ENCODE peak calls at places on chromosomes 1 and 21, in nine cellular contexts. Y is left ventricle myocardium inferior; B is CD8-positive, alpha-beta memory T cell; L is astrocyte of the spinal cord; S is tibial artery; R is fibroblast of lung; E is lower lobe of right lung; M is astrocyte; X is brain microvascular endothelial cell. J is an unnamed sample.

GRCh38 chr1:70353641-70354331 is 736 bp downstream of the ANKRD13C start:
- DNase-seq in E (no peak), Y (no peak), M (peak), X (peak), S (no peak), R (peak), L (peak), B (no peak), J (peak)

GRCh38 chr1:54137532-54138061 is 15.2 kb downstream of the CDCP2 start:
- DNase-seq in E (no peak), X (peak), M (peak), Y (no peak), R (peak), L (peak), B (no peak), S (no peak), J (no peak)

GRCh38 chr1:31214316-31215082 is 25.2 kb downstream of the NKAIN1 start:
- DNase-seq in B (no peak), L (no peak), X (no peak), Y (no peak), S (no peak), R (no peak), M (no peak), E (no peak), J (no peak)

GRCh38 chr1:18072066-18072465 is 35.5 kb upstream of the IGSF21 start:
- DNase-seq in S (no peak), E (no peak), M (no peak), B (no peak), X (no peak), L (no peak), Y (no peak), R (no peak), J (no peak)

GRCh38 chr1:230215049-230215448 is 148.0 kb downstream of the GALNT2 start:
- DNase-seq in L (peak), B (no peak), Y (peak), S (peak), E (no peak), X (peak), R (peak), M (peak), J (no peak)

GRCh38 chr1:233281711-233282581 is 13.6 kb downstream of the PCNX2 start:
- DNase-seq in B (peak), Y (no peak), E (no peak), X (peak), L (peak), M (peak), S (no peak), R (peak), J (peak)

GRCh38 chr1:190478193-190479007 is 736 bp upstream of the BRINP3 start:
- DNase-seq in L (peak), M (peak), X (no peak), R (peak), E (no peak), B (no peak), Y (no peak), S (no peak), J (peak)

GRCh38 chr1:245086389-245086969 is 68.3 kb upstream of the KIF26B start:
- DNase-seq in E (no peak), L (peak), R (peak), B (no peak), Y (no peak), M (peak), S (no peak), X (peak), J (no peak)

GRCh38 chr1:51518730-51519047 is 377 bp downstream of the EPS15 start:
- DNase-seq in M (no peak), Y (peak), E (peak), L (no peak), S (peak), B (no peak), R (no peak), X (no peak), J (peak)

GRCh38 chr1:202578565-202578964 is 131.7 kb downstream of the SYT2 start:
- DNase-seq in Y (no peak), S (no peak), L (no peak), X (no peak), E (no peak), R (peak), B (no peak), M (peak), J (no peak)

GRCh38 chr1:160047116-160047991 is 15.6 kb upstream of the PIGM start:
- DNase-seq in B (no peak), X (no peak), L (no peak), S (no peak), R (no peak), Y (no peak), M (no peak), E (no peak), J (no peak)
- H3K4me3 ChIP-seq in B (peak), X (no peak), L (no peak), S (no peak), R (peak), Y (peak), M (no peak), E (no peak), J (no peak)

GRCh38 chr21:38766987-38767722 is 38.6 kb upstream of the ETS2 start:
- DNase-seq in R (no peak), S (no peak), E (peak), B (peak), X (no peak), L (no peak), Y (no peak), M (no peak), J (peak)
- H3K4me3 ChIP-seq in R (no peak), S (no peak), E (peak), B (peak), X (no peak), L (no peak), Y (peak), M (no peak), J (peak)

GRCh38 chr1:35576061-35576765 is 3.1 kb downstream of the TFAP2E start:
- DNase-seq in L (no peak), S (no peak), R (no peak), B (no peak), Y (no peak), E (no peak), X (no peak), M (no peak), J (no peak)
- H3K4me3 ChIP-seq in L (no peak), S (peak), R (no peak), B (no peak), Y (peak), E (peak), X (no peak), M (no peak), J (no peak)

DNA sequence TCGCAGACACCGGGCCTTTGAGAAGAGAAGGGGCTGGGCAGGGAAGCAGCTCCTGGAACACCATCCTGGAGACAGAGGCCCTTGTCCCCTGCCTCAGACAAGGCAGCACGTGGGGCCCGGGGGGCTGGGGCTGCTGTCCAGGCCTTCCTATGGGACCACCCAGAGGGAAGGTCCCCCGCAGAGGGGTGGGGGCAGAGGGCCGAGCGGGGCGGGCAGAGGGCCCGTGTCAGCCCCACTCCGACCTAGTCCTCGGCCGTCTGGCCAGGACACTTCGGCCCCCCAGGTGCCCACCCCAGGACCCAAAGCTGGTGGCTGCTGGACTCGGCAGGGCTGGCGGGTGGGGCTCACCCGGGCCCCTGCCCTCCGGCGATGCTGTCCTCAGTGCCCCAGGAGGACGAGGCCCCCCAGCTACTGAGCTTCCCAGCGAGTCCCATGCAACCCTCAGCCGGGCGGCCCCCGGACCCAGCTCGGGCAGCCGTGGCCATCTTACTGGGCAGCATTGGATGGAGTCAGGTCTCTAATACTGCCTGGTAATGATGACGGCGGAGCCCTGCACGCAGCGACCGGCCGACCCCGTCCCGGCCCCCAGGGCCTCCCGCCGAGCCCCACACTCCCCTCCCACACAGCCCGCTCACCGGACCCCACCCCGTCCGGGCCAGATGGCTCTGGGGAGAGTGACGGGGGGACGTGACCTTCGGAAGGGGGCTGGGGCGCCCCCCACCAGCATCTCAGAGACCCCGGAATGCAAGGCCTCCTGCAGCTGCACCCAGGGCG is 6.9 kb upstream of the TTLL10 start:
- DNase-seq in R (no peak), B (no peak), L (no peak), S (no peak), M (no peak), Y (no peak), E (no peak), X (no peak), J (no peak)
- H3K4me3 ChIP-seq in R (no peak), B (no peak), L (no peak), S (no peak), M (no peak), Y (no peak), E (no peak), X (no peak), J (no peak)

DNA sequence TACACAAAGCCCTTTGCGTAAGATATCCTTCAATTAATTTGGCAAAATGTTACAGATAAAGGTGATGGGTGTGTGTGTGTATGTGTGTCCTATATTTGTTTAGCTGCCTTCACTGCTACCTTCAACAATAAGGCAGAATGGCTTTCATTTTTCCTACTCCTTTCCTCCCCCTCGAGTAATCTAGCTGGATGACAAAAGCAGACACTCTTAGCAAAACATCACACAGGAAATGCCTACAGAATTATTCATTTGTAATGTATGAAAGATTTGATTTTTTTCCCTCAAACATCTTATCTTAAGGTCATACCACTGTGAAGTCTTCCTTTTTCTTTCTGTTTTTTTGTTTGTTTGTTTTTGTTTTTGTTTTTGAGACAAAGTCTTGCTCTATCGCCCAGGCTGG is 10.6 kb downstream of the PTPN22 start:
- DNase-seq in X (peak), B (no peak), Y (no peak), L (peak), M (peak), R (peak), S (no peak), E (no peak), J (no peak)
- H3K4me3 ChIP-seq in X (no peak), B (no peak), Y (no peak), L (no peak), M (peak), R (no peak), S (no peak), E (no peak), J (no peak)

GRCh38 chr21:28927122-28927521 is 65.6 kb downstream of the LTN1 start:
- DNase-seq in R (no peak), Y (no peak), M (no peak), L (no peak), S (no peak), X (no peak), B (no peak), E (no peak), J (no peak)
- H3K4me3 ChIP-seq in R (no peak), Y (no peak), M (no peak), L (no peak), S (no peak), X (no peak), B (no peak), E (no peak), J (no peak)

GRCh38 chr1:3502834-3503524 is 48.5 kb downstream of the ARHGEF16 start:
- DNase-seq in S (no peak), B (no peak), M (no peak), L (no peak), R (no peak), E (no peak), X (no peak), Y (no peak), J (no peak)

GRCh38 chr1:3505161-3505560 is 50.7 kb downstream of the ARHGEF16 start:
- DNase-seq in M (no peak), X (no peak), S (no peak), R (no peak), Y (no peak), L (no peak), B (no peak), E (no peak), J (no peak)

GRCh38 chr1:3504823-3505155 is 50.3 kb downstream of the ARHGEF16 start:
- DNase-seq in E (no peak), R (no peak), X (no peak), B (no peak), Y (no peak), S (peak), M (no peak), L (no peak), J (no peak)

GRCh38 chr1:3503525-3503886 is 49.0 kb downstream of the ARHGEF16 start:
- DNase-seq in X (no peak), B (no peak), M (no peak), R (no peak), S (no peak), L (no peak), Y (no peak), E (no peak), J (no peak)

DNA sequence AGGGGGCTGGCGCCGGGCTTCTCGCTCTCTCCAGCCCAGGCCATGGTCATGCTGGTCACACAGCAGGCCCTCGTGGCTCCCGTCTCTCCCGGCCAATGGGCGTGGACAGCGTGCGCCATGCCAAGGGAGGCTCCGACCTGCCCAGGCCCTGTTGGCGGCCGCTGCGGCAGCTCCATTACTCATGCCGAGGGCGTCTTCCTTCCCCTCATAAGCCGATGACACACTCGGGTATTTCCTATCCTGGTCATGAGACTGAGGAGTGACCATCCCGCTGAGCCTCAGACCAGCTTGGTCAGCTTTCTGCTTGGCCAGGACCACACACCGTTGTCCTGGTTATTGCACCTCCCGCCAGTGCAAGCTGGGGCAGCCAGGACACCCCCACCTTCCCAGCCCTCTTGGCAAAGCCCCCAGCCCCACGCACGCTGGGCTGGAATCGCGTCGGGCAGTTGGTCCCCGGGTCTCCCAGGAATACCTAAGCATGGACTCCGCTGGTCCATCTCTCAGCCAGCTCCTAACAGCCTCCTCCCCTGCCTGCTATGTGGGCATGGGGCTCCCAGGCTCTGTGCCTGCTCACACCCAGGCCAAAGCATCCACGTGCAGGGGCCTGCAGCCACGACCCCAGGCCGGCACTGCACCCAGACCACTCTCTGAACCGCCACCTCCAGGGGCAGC is 49.8 kb downstream of the ARHGEF16 start:
- DNase-seq in S (peak), X (peak), M (peak), B (no peak), E (no peak), Y (peak), R (peak), L (peak), J (no peak)
- H3K4me3 ChIP-seq in S (no peak), X (no peak), M (no peak), B (no peak), E (no peak), Y (no peak), R (no peak), L (no peak), J (no peak)